ENCODE peak calls at places on chromosomes 2 and 18, in five cellular contexts. U is adrenal gland, Q is bronchial epithelial cell, Z is foreskin fibroblast, X is cardiac fibroblast. J is an unnamed sample.

GRCh38 chr2:233081731-233082221 is 21.6 kb downstream of the INPP5D start:
- DNase-seq in U (no peak), Q (no peak), Z (no peak), X (no peak), J (no peak)

GRCh38 chr2:201126308-201127127 is 10.6 kb downstream of the CFLAR start:
- DNase-seq in U (no peak), Q (no peak), Z (peak), X (peak), J (no peak)

GRCh38 chr2:8431446-8432125 is 250.3 kb upstream of the ID2 start:
- DNase-seq in U (no peak), Q (no peak), Z (no peak), X (peak), J (no peak)

GRCh38 chr2:66781804-66782203 is 346.9 kb downstream of the MEIS1 start:
- DNase-seq in U (no peak), Q (peak), Z (no peak), X (no peak), J (no peak)

GRCh38 chr2:158103358-158104021 is 1.8 kb downstream of the UPP2 start:
- DNase-seq in U (no peak), Q (no peak), Z (no peak), X (no peak), J (no peak)

GRCh38 chr2:101995019-101995418 is 3.3 kb downstream of the IL1R2 start:
- DNase-seq in U (no peak), Q (no peak), Z (no peak), X (no peak), J (no peak)

GRCh38 chr18:32049393-32050161 is 31.0 kb downstream of the RNF125 start:
- DNase-seq in U (peak), Q (peak), Z (no peak), X (no peak), J (no peak)

GRCh38 chr2:220708366-220708765 is 863.7 kb downstream of the EPHA4 start:
- DNase-seq in U (no peak), Q (no peak), Z (peak), X (peak), J (peak)

GRCh38 chr2:3135676-3136075 is 241.9 kb downstream of the EIPR1 start:
- DNase-seq in U (no peak), Q (no peak), Z (no peak), X (no peak), J (no peak)

GRCh38 chr2:230956827-230957755 is 32.0 kb upstream of the GPR55 start:
- DNase-seq in U (peak), Q (peak), Z (peak), X (peak), J (peak)
- H3K4me3 ChIP-seq in U (no peak), Q (peak), Z (peak), X (peak), J (peak)

DNA sequence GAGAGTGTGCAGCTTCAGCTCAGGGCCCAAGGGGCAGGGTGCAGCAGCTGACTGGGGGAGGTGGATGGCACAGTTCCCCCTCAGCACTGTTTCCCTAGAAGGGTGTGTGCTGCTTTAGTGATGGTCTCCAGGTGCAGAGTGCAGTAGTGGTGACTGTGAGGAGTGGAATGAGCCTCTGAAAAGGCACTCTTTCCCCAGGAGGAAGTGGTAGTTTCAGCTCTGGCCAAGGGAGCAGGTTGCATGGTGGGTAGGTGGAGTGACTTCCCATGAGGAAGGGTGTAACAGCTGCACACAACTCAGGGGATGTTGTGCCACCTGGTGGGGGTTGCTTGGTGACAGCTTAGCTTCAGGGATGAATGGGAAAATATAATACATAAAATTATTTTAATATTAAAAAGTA is 251.5 kb upstream of the NXPH2 start:
- DNase-seq in U (no peak), Q (peak), Z (no peak), X (no peak), J (peak)
- TF ChIP-seq CTCF in U (no peak), Q (peak), Z (no peak), X (no peak), J (peak)

GRCh38 chr2:31136732-31137131 is 1.5 kb downstream of the GALNT14 start:
- DNase-seq in U (no peak), Q (no peak), Z (no peak), X (no peak), J (no peak)
- H3K4me3 ChIP-seq in U (no peak), Q (peak), Z (peak), X (no peak), J (no peak)

GRCh38 chr2:135585586-135585985 is 54.3 kb downstream of the R3HDM1 start:
- DNase-seq in U (no peak), Q (no peak), Z (peak), X (peak), J (no peak)
- TF ChIP-seq CTCF in U (no peak), Q (no peak), Z (peak), X (peak), J (peak)

DNA sequence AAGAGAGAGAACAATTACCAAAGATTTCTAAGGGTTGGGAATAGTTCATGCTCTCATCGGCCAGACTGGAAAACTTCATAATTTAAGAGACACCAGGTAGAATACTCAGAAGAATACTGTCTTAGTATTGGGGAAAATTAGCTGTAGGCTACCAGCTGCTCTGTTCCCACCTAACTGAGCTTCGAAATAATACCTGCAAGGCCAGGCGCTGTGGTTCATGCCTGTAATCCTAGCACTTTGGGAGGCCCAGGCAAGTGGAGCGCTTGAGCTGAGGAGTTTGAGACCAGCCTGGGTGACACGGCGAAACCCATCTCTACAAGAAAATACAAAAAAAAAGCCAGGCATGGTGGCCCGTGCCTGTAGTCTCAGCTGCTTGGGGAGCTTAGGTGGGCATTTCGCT is 35.8 kb downstream of the MAP4K3 start:
- DNase-seq in U (no peak), Q (no peak), Z (no peak), X (no peak), J (no peak)
- H3K4me3 ChIP-seq in U (no peak), Q (no peak), Z (no peak), X (no peak), J (no peak)

J was measured in astrocyte of the cerebellum.